ENCODE peak calls at places on chromosome 22, in eight cellular contexts. S is pancreas, X is heart right ventricle, R is Peyer's patch, Z is left ventricle myocardium inferior, P is HCT116, G is adipocyte, B is ovary. V is an unnamed sample. For H3K27me3 and H3K4me1, the result is how much of the 10 kb centered on the place peaks cover.

GRCh38 chr22:19605508-19606331 is 81.5 kb upstream of the CLDN5 start:
- DNase-seq in R (no peak), S (no peak), B (no peak), X (no peak), Z (no peak), P (no peak), G (no peak), V (no peak)

GRCh38 chr22:25709758-25710157 is 32.2 kb upstream of the MYO18B start:
- DNase-seq in B (no peak), Z (no peak), S (no peak), G (no peak), R (no peak), P (no peak), X (no peak), V (no peak)

GRCh38 chr22:31626427-31627150 is 35.4 kb downstream of the PISD start:
- DNase-seq in Z (no peak), P (no peak), R (no peak), G (peak), S (no peak), X (no peak), B (peak), V (no peak)

GRCh38 chr22:20810645-20811044 is 36.7 kb downstream of the SERPIND1 start:
- DNase-seq in X (no peak), S (no peak), R (no peak), P (no peak), G (no peak), Z (no peak), B (no peak), V (no peak)

GRCh38 chr22:41009222-41009948 is 58.2 kb downstream of the RBX1 start:
- DNase-seq in B (no peak), Z (no peak), X (no peak), G (peak), R (no peak), S (no peak), P (no peak), V (no peak)

GRCh38 chr22:29030618-29031235 is 30.9 kb downstream of the C22orf31 start:
- DNase-seq in Z (peak), R (no peak), X (peak), B (peak), P (peak), G (peak), S (peak), V (no peak)

GRCh38 chr22:30649430-30650007 is 13.9 kb downstream of the SLC35E4 start:
- DNase-seq in B (no peak), R (no peak), Z (peak), X (no peak), S (no peak), P (peak), G (peak), V (no peak)

GRCh38 chr22:48051796-48052620 is 1289.6 kb downstream of the TBC1D22A start:
- DNase-seq in S (no peak), R (no peak), G (no peak), Z (no peak), P (no peak), B (no peak), X (no peak), V (no peak)

GRCh38 chr22:29944339-29944738 is 61.4 kb downstream of the MTMR3 start:
- DNase-seq in R (no peak), B (no peak), P (no peak), X (no peak), S (no peak), Z (no peak), G (peak), V (no peak)

GRCh38 chr22:36022162-36022561 is 6.5 kb downstream of the RBFOX2 start:
- DNase-seq in P (no peak), G (peak), Z (no peak), B (no peak), R (no peak), S (no peak), X (no peak), V (no peak)

GRCh38 chr22:17410576-17410975 is 41.3 kb downstream of the CECR2 start:
- DNase-seq in Z (no peak), G (no peak), X (no peak), P (no peak), R (no peak), S (no peak), B (no peak), V (no peak)

GRCh38 chr22:40855104-40855959 is 1.1 kb downstream of the ST13 start:
- DNase-seq in R (no peak), P (no peak), Z (no peak), G (peak), B (peak), S (no peak), X (no peak), V (peak)

GRCh38 chr22:34688825-34689224 is 377.1 kb upstream of the ISX start:
- DNase-seq in P (no peak), Z (no peak), B (no peak), G (no peak), S (no peak), X (no peak), R (no peak), V (no peak)

GRCh38 chr22:35357883-35358621 is 22.8 kb upstream of the HMOX1 start:
- DNase-seq in G (no peak), R (no peak), X (no peak), B (no peak), P (peak), Z (no peak), S (no peak), V (no peak)

GRCh38 chr22:24580276-24580675 is 12.6 kb downstream of the LRRC75B start:
- DNase-seq in X (no peak), B (no peak), R (no peak), S (no peak), Z (no peak), G (peak), P (no peak), V (no peak)

GRCh38 chr22:37100589-37101127 is 8.9 kb downstream of the TMPRSS6 start:
- DNase-seq in R (no peak), G (no peak), X (no peak), S (no peak), B (no peak), Z (no peak), P (no peak), V (no peak)
- H3K27me3 ChIP-seq in R (under half), G (half or more), X (half or more), S (under half), B (under half), Z (half or more), P (under half), V (under half)

DNA sequence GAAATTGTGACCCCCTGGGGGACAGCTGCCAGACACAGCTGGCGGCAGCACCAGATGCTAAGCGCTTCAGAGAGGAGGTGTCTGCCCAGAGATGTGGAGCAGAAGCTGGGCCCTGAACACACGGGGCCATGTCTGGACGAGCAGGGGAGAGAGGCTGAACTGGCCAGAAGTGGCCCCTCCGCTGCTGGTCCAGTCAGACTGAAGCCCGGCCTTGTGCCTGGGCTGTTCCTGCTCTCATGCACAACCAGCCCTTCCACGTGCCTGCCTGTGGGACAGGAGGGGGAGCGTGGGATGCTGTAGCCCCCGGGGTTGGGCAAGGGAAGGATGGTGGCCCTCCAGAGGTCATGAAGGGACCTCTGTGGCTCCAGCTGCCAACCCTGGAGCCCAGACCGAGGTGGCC is 1.8 kb downstream of the ADM2 start:
- DNase-seq in G (no peak), X (no peak), Z (no peak), P (no peak), S (peak), B (no peak), R (no peak), V (no peak)
- H3K4me1 ChIP-seq in G (under half), X (under half), Z (under half), P (under half), S (under half), B (under half), R (under half), V (under half)

GRCh38 chr22:45270095-45271020 is 14.4 kb upstream of the UPK3A start:
- DNase-seq in X (no peak), P (no peak), B (no peak), R (no peak), Z (no peak), S (no peak), G (no peak), V (no peak)

GRCh38 chr22:45276507-45276906 is 8.2 kb upstream of the UPK3A start:
- DNase-seq in R (no peak), X (no peak), G (no peak), B (no peak), S (no peak), Z (no peak), P (no peak), V (no peak)

GRCh38 chr22:45272498-45272897 is 12.3 kb upstream of the UPK3A start:
- DNase-seq in B (no peak), P (no peak), X (no peak), Z (no peak), R (no peak), G (no peak), S (no peak), V (no peak)

GRCh38 chr22:45271667-45272188 is 13.0 kb upstream of the UPK3A start:
- DNase-seq in S (no peak), B (no peak), G (peak), Z (peak), P (no peak), R (no peak), X (peak), V (peak)

DNA sequence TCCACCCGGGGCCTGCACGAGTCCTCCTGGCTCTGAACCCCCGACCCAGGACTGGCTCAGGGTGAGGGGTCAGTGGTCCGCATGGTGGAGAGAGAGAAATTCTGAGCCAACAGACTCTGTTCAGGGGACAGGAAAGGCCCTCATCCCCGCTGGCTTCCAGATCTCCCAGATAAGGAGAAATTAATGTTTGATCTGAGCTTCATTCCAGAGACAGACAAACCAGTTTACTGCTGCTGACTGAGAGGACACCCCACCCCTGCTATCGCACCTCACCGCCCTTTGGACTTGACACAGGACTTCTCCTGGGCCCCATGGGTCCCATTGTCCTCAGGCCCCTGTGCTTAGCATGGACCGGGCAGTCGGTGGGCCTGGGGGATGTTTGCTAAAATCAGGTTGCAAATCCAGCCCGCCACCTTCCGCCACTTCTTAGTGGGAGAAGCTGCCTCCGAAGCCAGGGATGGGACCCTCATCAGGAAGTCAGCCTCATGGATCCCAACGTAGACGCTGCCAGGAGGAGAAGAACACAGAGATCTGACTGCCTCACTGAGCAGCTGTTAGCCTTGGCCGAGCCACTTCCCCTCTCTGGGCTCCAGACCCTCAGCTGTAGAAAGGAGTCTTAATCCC is 11.2 kb upstream of the UPK3A start:
- DNase-seq in X (no peak), Z (no peak), B (no peak), G (no peak), P (no peak), R (no peak), S (no peak), V (no peak)
- H3K4me3 ChIP-seq in X (no peak), Z (no peak), B (no peak), G (no peak), P (no peak), R (no peak), S (no peak), V (no peak)

DNA sequence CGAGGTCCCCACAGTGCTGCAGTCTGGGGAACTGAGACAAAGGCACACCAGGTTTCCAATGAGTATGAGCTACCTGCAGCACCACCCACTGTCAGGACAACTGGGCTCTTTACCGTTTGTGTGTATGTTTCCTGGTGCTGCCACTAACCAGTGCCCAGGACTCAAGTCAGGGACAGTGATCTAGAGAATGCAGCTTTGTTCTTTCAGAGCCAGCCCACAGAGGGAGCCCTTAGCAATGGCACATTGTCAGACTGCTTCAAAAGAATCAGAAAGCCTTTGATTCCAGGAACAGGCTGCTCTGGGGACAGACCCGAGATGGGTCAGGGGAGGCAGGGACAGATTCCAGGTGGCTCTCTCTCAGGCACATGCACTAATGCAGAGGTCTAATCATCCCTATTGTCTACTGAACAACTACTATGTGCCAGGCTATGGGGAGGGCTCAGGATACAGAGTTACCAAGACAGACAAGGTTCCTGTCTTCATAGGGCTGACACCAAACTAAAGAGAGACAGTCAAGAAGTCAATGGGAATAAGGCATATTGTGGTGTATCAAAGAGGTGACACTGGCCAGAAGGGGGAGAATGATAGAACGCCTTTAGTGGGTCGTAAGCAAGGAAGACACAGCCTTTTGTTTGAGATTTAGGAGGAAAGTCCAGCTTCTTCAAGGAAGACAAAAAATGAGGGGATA is 103.7 kb downstream of the VPREB1 start:
- DNase-seq in G (no peak), S (no peak), R (no peak), B (no peak), P (peak), X (no peak), Z (no peak), V (peak)
- H3K27me3 ChIP-seq in G (half or more), S (under half), R (under half), B (under half), P (under half), X (half or more), Z (half or more), V (under half)

GRCh38 chr22:21941921-21942320 is 10.7 kb downstream of the PPM1F start:
- DNase-seq in P (no peak), B (no peak), R (no peak), X (no peak), Z (no peak), G (no peak), S (no peak), V (no peak)

GRCh38 chr22:21942407-21942895 is 10.2 kb downstream of the PPM1F start:
- DNase-seq in X (peak), Z (peak), G (peak), P (peak), R (no peak), S (peak), B (no peak), V (no peak)

GRCh38 chr22:21943571-21944448 is 8.8 kb downstream of the PPM1F start:
- DNase-seq in Z (no peak), R (no peak), S (peak), P (no peak), X (no peak), B (peak), G (no peak), V (no peak)

GRCh38 chr22:21940521-21940920 is 12.1 kb downstream of the PPM1F start:
- DNase-seq in P (no peak), B (no peak), X (no peak), R (no peak), Z (no peak), G (no peak), S (no peak), V (no peak)

GRCh38 chr22:21942939-21943338 is 9.7 kb downstream of the PPM1F start:
- DNase-seq in R (no peak), B (no peak), Z (no peak), S (no peak), X (no peak), P (no peak), G (no peak), V (no peak)
- H3K4me1 ChIP-seq in R (under half), B (under half), Z (half or more), S (under half), X (half or more), P (under half), G (half or more), V (under half)

DNA sequence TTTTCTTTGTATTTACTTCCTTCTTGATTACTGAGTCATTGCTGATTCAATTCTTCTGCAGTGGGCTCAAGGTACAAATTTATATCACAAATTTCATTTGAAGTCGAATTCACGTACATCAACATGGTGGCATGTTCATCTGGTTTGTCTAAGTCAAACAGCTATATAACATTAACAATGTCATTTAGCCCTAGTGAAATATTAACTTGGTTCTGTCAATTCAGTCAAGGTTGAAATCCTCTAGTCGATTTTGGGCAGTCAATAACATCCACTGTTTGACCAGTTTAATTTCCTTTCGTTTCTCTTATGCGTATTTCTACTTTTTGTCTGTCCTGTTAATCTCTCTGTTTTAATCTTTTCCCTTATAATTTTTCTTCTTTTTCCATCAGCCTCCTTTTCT is 4.1 kb upstream of the ATXN10 start:
- DNase-seq in B (no peak), S (no peak), X (no peak), G (no peak), P (no peak), Z (no peak), R (no peak), V (no peak)
- H3K4me3 ChIP-seq in B (no peak), S (no peak), X (no peak), G (no peak), P (no peak), Z (no peak), R (no peak), V (no peak)

GRCh38 chr22:42367980-42368378 is 64.2 kb downstream of the NFAM1 start:
- DNase-seq in P (no peak), R (no peak), Z (peak), S (no peak), X (no peak), B (peak), G (no peak), V (peak)
- H3K27me3 ChIP-seq in P (under half), R (under half), Z (under half), S (under half), X (under half), B (under half), G (under half), V (under half)

GRCh38 chr22:46752286-46752685 is 10.2 kb upstream of the TBC1D22A start:
- DNase-seq in G (no peak), S (peak), P (no peak), X (no peak), Z (no peak), B (no peak), R (no peak), V (no peak)
- H3K4me1 ChIP-seq in G (under half), S (under half), P (under half), X (half or more), Z (half or more), B (under half), R (under half), V (under half)